ENCODE peak calls at places on chromosomes 4 and X, in four cellular contexts. One of them, this sample, is unnamed. For H3K4me1 and H3K27me3, the result is how much of the 10 kb centered on the place peaks cover.

GRCh38 chr4:188665466-188665865 is 526.2 kb downstream of the TRIML1 start:
- DNase-seq in PC-3: no peak
- DNase-seq in neural progenitor cell: peak
- DNase-seq in mesendoderm: no peak
- DNase-seq in this sample: no peak

GRCh38 chr4:6342530-6343293 is 73.1 kb downstream of the WFS1 start:
- DNase-seq in PC-3: no peak
- DNase-seq in neural progenitor cell: peak
- DNase-seq in mesendoderm: no peak
- DNase-seq in this sample: no peak

GRCh38 chrX:54288277-54288676 is 69.6 kb downstream of the WNK3 start:
- DNase-seq in PC-3: no peak
- DNase-seq in neural progenitor cell: no peak
- DNase-seq in mesendoderm: no peak
- DNase-seq in this sample: no peak

GRCh38 chrX:43953218-43953617 is 20.0 kb downstream of the NDP start:
- DNase-seq in PC-3: peak
- DNase-seq in neural progenitor cell: no peak
- DNase-seq in mesendoderm: no peak
- DNase-seq in this sample: no peak

GRCh38 chrX:110341189-110342035 is 17.2 kb upstream of the RTL9 start:
- DNase-seq in PC-3: peak
- DNase-seq in neural progenitor cell: no peak
- DNase-seq in mesendoderm: peak
- DNase-seq in this sample: no peak

GRCh38 chrX:84187501-84188319 is at the start of gene RPS6KA6:
- DNase-seq in PC-3: peak
- DNase-seq in neural progenitor cell: peak
- DNase-seq in mesendoderm: peak
- DNase-seq in this sample: peak

GRCh38 chrX:41862562-41863184 is 60.7 kb downstream of the CASK start:
- DNase-seq in PC-3: no peak
- DNase-seq in neural progenitor cell: no peak
- DNase-seq in mesendoderm: peak
- DNase-seq in this sample: no peak

GRCh38 chrX:29841750-29842149 is 373.6 kb upstream of the MAGEB2 start:
- DNase-seq in PC-3: no peak
- DNase-seq in neural progenitor cell: no peak
- DNase-seq in mesendoderm: peak
- DNase-seq in this sample: no peak

GRCh38 chr4:89300490-89300889 is 7.1 kb downstream of the GPRIN3 start:
- DNase-seq in PC-3: no peak
- DNase-seq in neural progenitor cell: no peak
- DNase-seq in mesendoderm: no peak
- DNase-seq in this sample: no peak
- H3K4me1 ChIP-seq in PC-3: under half
- H3K4me1 ChIP-seq in neural progenitor cell: under half
- H3K4me1 ChIP-seq in mesendoderm: under half
- H3K4me1 ChIP-seq in this sample: under half

GRCh38 chr4:159047478-159048165 is 55.3 kb upstream of the RAPGEF2 start:
- DNase-seq in PC-3: no peak
- DNase-seq in neural progenitor cell: no peak
- DNase-seq in mesendoderm: peak
- DNase-seq in this sample: no peak
- H3K27ac ChIP-seq in PC-3: no peak
- H3K27ac ChIP-seq in neural progenitor cell: no peak
- H3K27ac ChIP-seq in mesendoderm: no peak
- H3K27ac ChIP-seq in this sample: no peak

GRCh38 chrX:134776844-134777370 is 118.6 kb upstream of the PLAC1 start:
- DNase-seq in PC-3: no peak
- DNase-seq in neural progenitor cell: no peak
- DNase-seq in mesendoderm: no peak
- DNase-seq in this sample: no peak

GRCh38 chrX:134773041-134773440 is 114.8 kb upstream of the PLAC1 start:
- DNase-seq in PC-3: no peak
- DNase-seq in neural progenitor cell: no peak
- DNase-seq in mesendoderm: no peak
- DNase-seq in this sample: no peak

DNA sequence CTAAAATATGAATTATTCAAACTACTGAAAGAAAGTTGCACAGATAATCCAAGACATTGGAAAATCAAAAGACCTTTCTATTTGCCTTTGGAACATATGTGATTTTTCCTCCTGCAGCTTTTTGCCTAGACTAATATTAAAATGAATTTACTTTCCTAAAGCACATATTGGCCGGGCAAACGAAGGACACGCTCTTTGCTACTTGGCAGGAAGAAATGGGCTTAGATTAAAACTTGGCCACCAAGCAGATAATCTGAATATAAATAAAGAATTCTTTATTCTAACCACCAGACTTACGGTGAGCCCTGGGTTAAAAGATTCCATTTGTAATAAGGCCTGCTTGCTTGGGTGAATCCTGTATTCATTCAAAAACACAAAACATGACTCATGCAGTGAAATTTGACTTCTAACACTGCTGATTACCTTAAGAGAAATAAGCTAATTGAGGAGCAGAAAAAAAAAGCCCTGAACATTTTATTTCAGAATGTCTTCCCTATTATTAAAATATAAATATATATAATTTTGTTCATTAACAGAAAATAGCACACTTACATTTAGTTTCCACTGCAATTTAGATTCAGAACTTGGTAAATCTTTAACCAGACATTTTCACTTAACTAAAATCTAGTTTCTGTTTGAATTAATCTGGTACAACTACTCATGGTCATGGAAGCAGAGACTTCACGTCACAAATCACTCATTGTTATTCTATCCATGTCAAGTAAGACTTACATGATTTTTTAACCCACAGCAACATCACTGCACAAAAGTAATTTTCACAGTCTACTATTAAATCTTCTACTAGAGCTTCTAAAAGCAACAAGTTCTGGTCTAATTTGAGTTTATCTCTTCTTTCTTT is 116.1 kb upstream of the PLAC1 start:
- DNase-seq in PC-3: no peak
- DNase-seq in neural progenitor cell: no peak
- DNase-seq in mesendoderm: no peak
- DNase-seq in this sample: no peak
- H3K27me3 ChIP-seq in PC-3: under half
- H3K27me3 ChIP-seq in neural progenitor cell: under half
- H3K27me3 ChIP-seq in mesendoderm: under half
- H3K27me3 ChIP-seq in this sample: under half

GRCh38 chr4:26863512-26863911 is 2.9 kb downstream of the STIM2 start:
- DNase-seq in PC-3: no peak
- DNase-seq in neural progenitor cell: no peak
- DNase-seq in mesendoderm: no peak
- DNase-seq in this sample: no peak
- H3K4me1 ChIP-seq in PC-3: under half
- H3K4me1 ChIP-seq in neural progenitor cell: half or more
- H3K4me1 ChIP-seq in mesendoderm: under half
- H3K4me1 ChIP-seq in this sample: under half

GRCh38 chrX:49212861-49213260 is 12.9 kb upstream of the SYP start:
- DNase-seq in PC-3: no peak
- DNase-seq in neural progenitor cell: no peak
- DNase-seq in mesendoderm: no peak
- DNase-seq in this sample: no peak

GRCh38 chrX:49210406-49210805 is 10.4 kb upstream of the SYP start:
- DNase-seq in PC-3: no peak
- DNase-seq in neural progenitor cell: no peak
- DNase-seq in mesendoderm: no peak
- DNase-seq in this sample: no peak

GRCh38 chrX:49212209-49212608 is 12.2 kb upstream of the SYP start:
- DNase-seq in PC-3: no peak
- DNase-seq in neural progenitor cell: no peak
- DNase-seq in mesendoderm: no peak
- DNase-seq in this sample: no peak

GRCh38 chrX:49209434-49210251 is 9.7 kb upstream of the SYP start:
- DNase-seq in PC-3: no peak
- DNase-seq in neural progenitor cell: no peak
- DNase-seq in mesendoderm: peak
- DNase-seq in this sample: no peak

DNA sequence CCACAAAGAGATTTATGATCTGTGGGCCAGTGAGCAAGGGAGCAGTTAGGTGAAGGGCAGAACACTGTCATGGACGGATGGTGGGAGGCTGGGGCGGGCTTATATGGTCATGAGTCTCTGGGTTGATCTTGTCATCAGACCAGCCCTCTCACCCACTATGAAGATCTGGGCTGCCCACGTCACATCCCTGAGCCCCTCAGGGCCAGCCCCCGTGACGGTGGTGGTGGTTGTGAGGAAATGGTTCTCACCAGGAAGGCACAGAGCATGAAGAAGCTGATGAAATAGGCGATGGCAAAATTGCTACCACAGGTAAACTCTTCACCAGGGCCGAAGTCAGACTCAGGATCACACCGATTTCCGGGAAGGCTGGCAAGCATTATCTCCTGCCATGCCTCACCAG is 11.1 kb upstream of the SYP start:
- DNase-seq in PC-3: no peak
- DNase-seq in neural progenitor cell: no peak
- DNase-seq in mesendoderm: no peak
- DNase-seq in this sample: no peak
- H3K27ac ChIP-seq in PC-3: no peak
- H3K27ac ChIP-seq in neural progenitor cell: no peak
- H3K27ac ChIP-seq in mesendoderm: no peak
- H3K27ac ChIP-seq in this sample: no peak

GRCh38 chrX:1853447-1853846 is 238.6 kb downstream of the ASMT start:
- DNase-seq in PC-3: no peak
- DNase-seq in neural progenitor cell: no peak
- DNase-seq in mesendoderm: no peak
- DNase-seq in this sample: no peak
- H3K27me3 ChIP-seq in PC-3: under half
- H3K27me3 ChIP-seq in neural progenitor cell: under half
- H3K27me3 ChIP-seq in mesendoderm: under half
- H3K27me3 ChIP-seq in this sample: under half

GRCh38 chr4:74453037-74453635 is 8.2 kb downstream of the AREG start:
- DNase-seq in PC-3: no peak
- DNase-seq in neural progenitor cell: no peak
- DNase-seq in mesendoderm: no peak
- DNase-seq in this sample: no peak
- H3K4me1 ChIP-seq in PC-3: half or more
- H3K4me1 ChIP-seq in neural progenitor cell: under half
- H3K4me1 ChIP-seq in mesendoderm: under half
- H3K4me1 ChIP-seq in this sample: under half